ENCODE peak calls at places on chromosomes 6 and 20, in seven cellular contexts. One of them, this sample, is unnamed.
A peak's percentile ranks its signal among the peaks of the same experiment; 100 is the strongest.

GRCh38 chr6:6766230-6766905 is 177.8 kb downstream of the LY86 start:
- DNase-seq in thyroid gland: peak; percentile 64
- DNase-seq in tibial nerve: no peak
- DNase-seq in Peyer's patch: no peak
- DNase-seq in HFFc6: no peak
- DNase-seq in GM10248: no peak
- DNase-seq in A673: no peak
- DNase-seq in this sample: no peak

GRCh38 chr6:160431231-160431630 is 83.1 kb downstream of the SLC22A3 start:
- DNase-seq in thyroid gland: no peak
- DNase-seq in tibial nerve: no peak
- DNase-seq in Peyer's patch: peak; percentile 61
- DNase-seq in HFFc6: peak; percentile 70
- DNase-seq in GM10248: no peak
- DNase-seq in A673: no peak
- DNase-seq in this sample: no peak

GRCh38 chr6:39929733-39930461 is 4.4 kb downstream of the MOCS1 start:
- DNase-seq in thyroid gland: no peak
- DNase-seq in tibial nerve: no peak
- DNase-seq in Peyer's patch: no peak
- DNase-seq in HFFc6: peak; percentile 17
- DNase-seq in GM10248: no peak
- DNase-seq in A673: no peak
- DNase-seq in this sample: no peak

GRCh38 chr6:75158176-75158575 is 47.7 kb downstream of the COL12A1 start:
- DNase-seq in thyroid gland: no peak
- DNase-seq in tibial nerve: no peak
- DNase-seq in Peyer's patch: no peak
- DNase-seq in HFFc6: no peak
- DNase-seq in GM10248: no peak
- DNase-seq in A673: no peak
- DNase-seq in this sample: no peak

GRCh38 chr20:52193133-52193532 is 1.6 kb upstream of the ZFP64 start:
- DNase-seq in thyroid gland: no peak
- DNase-seq in tibial nerve: no peak
- DNase-seq in Peyer's patch: no peak
- DNase-seq in HFFc6: no peak
- DNase-seq in GM10248: no peak
- DNase-seq in A673: no peak
- DNase-seq in this sample: no peak

GRCh38 chr6:104789770-104790190 is 69.9 kb downstream of the HACE1 start:
- DNase-seq in thyroid gland: no peak
- DNase-seq in tibial nerve: no peak
- DNase-seq in Peyer's patch: no peak
- DNase-seq in HFFc6: peak; percentile 45
- DNase-seq in GM10248: peak; percentile 29
- DNase-seq in A673: peak; percentile 52
- DNase-seq in this sample: no peak

GRCh38 chr6:105359419-105360366 is 43.2 kb downstream of the PREP start:
- DNase-seq in thyroid gland: peak; percentile 42
- DNase-seq in tibial nerve: no peak
- DNase-seq in Peyer's patch: no peak
- DNase-seq in HFFc6: peak; percentile 91
- DNase-seq in GM10248: no peak
- DNase-seq in A673: no peak
- DNase-seq in this sample: no peak

GRCh38 chr6:1645466-1646185 is 35.9 kb downstream of the FOXC1 start:
- DNase-seq in thyroid gland: no peak
- DNase-seq in tibial nerve: no peak
- DNase-seq in Peyer's patch: no peak
- DNase-seq in HFFc6: no peak
- DNase-seq in GM10248: no peak
- DNase-seq in A673: no peak
- DNase-seq in this sample: no peak

GRCh38 chr20:33433465-33433864 is 10.1 kb downstream of the SNTA1 start:
- DNase-seq in thyroid gland: peak; percentile 97
- DNase-seq in tibial nerve: peak; percentile 39
- DNase-seq in Peyer's patch: no peak
- DNase-seq in HFFc6: no peak
- DNase-seq in GM10248: no peak
- DNase-seq in A673: no peak
- DNase-seq in this sample: no peak

GRCh38 chr20:64113796-64114355 is 6.5 kb upstream of the NPBWR2 start:
- DNase-seq in thyroid gland: no peak
- DNase-seq in tibial nerve: no peak
- DNase-seq in Peyer's patch: peak; percentile 35
- DNase-seq in HFFc6: no peak
- DNase-seq in GM10248: no peak
- DNase-seq in A673: no peak
- DNase-seq in this sample: no peak

GRCh38 chr6:19898141-19898740 is 61.1 kb downstream of the ID4 start:
- DNase-seq in thyroid gland: no peak
- DNase-seq in tibial nerve: no peak
- DNase-seq in Peyer's patch: no peak
- DNase-seq in HFFc6: no peak
- DNase-seq in GM10248: no peak
- DNase-seq in A673: no peak
- DNase-seq in this sample: no peak

GRCh38 chr20:60254901-60255411 is 296.7 kb downstream of the CDH26 start:
- DNase-seq in thyroid gland: peak; percentile 55
- DNase-seq in tibial nerve: no peak
- DNase-seq in Peyer's patch: no peak
- DNase-seq in HFFc6: peak; percentile 93
- DNase-seq in GM10248: no peak
- DNase-seq in A673: no peak
- DNase-seq in this sample: no peak

GRCh38 chr20:11777861-11778570 is 139.7 kb upstream of the BTBD3 start:
- DNase-seq in thyroid gland: no peak
- DNase-seq in tibial nerve: no peak
- DNase-seq in Peyer's patch: no peak
- DNase-seq in HFFc6: peak; percentile 50
- DNase-seq in GM10248: no peak
- DNase-seq in A673: no peak
- DNase-seq in this sample: no peak

GRCh38 chr20:24983896-24984295 is 8.7 kb downstream of the APMAP start:
- DNase-seq in thyroid gland: peak; percentile 86
- DNase-seq in tibial nerve: no peak
- DNase-seq in Peyer's patch: no peak
- DNase-seq in HFFc6: no peak
- DNase-seq in GM10248: no peak
- DNase-seq in A673: no peak
- DNase-seq in this sample: no peak

GRCh38 chr6:116189472-116189871 is 63.5 kb upstream of the COL10A1 start:
- DNase-seq in thyroid gland: no peak
- DNase-seq in tibial nerve: no peak
- DNase-seq in Peyer's patch: no peak
- DNase-seq in HFFc6: no peak
- DNase-seq in GM10248: no peak
- DNase-seq in A673: no peak
- DNase-seq in this sample: no peak

GRCh38 chr6:74891358-74891811 is 314.5 kb downstream of the COL12A1 start:
- DNase-seq in thyroid gland: no peak
- DNase-seq in tibial nerve: peak; percentile 15
- DNase-seq in Peyer's patch: no peak
- DNase-seq in HFFc6: no peak
- DNase-seq in GM10248: no peak
- DNase-seq in A673: no peak
- DNase-seq in this sample: no peak

GRCh38 chr6:125044066-125044465 is 81.8 kb downstream of the RNF217 start:
- DNase-seq in thyroid gland: no peak
- DNase-seq in tibial nerve: no peak
- DNase-seq in Peyer's patch: no peak
- DNase-seq in HFFc6: no peak
- DNase-seq in GM10248: no peak
- DNase-seq in A673: no peak
- DNase-seq in this sample: no peak

GRCh38 chr6:106804238-106805016 is 170.1 kb downstream of the CD24 start:
- DNase-seq in thyroid gland: no peak
- DNase-seq in tibial nerve: no peak
- DNase-seq in Peyer's patch: no peak
- DNase-seq in HFFc6: no peak
- DNase-seq in GM10248: no peak
- DNase-seq in A673: peak; percentile 26
- DNase-seq in this sample: no peak

GRCh38 chr20:31740208-31740607 is 1.1 kb downstream of the TPX2 start:
- DNase-seq in thyroid gland: no peak
- DNase-seq in tibial nerve: no peak
- DNase-seq in Peyer's patch: no peak
- DNase-seq in HFFc6: peak; percentile 47
- DNase-seq in GM10248: peak; percentile 26
- DNase-seq in A673: peak; percentile 33
- DNase-seq in this sample: no peak

GRCh38 chr20:45067087-45067486 is 33.8 kb downstream of the KCNS1 start:
- DNase-seq in thyroid gland: no peak
- DNase-seq in tibial nerve: no peak
- DNase-seq in Peyer's patch: no peak
- DNase-seq in HFFc6: no peak
- DNase-seq in GM10248: no peak
- DNase-seq in A673: no peak
- DNase-seq in this sample: no peak

GRCh38 chr6:44254201-44254956 is 2.9 kb downstream of the SLC35B2 start:
- DNase-seq in thyroid gland: no peak
- DNase-seq in tibial nerve: no peak
- DNase-seq in Peyer's patch: no peak
- DNase-seq in HFFc6: no peak
- DNase-seq in GM10248: no peak
- DNase-seq in A673: peak; percentile 25
- DNase-seq in this sample: no peak

GRCh38 chr6:105851181-105851580 is 235.0 kb upstream of the PRDM1 start:
- DNase-seq in thyroid gland: no peak
- DNase-seq in tibial nerve: no peak
- DNase-seq in Peyer's patch: no peak
- DNase-seq in HFFc6: no peak
- DNase-seq in GM10248: no peak
- DNase-seq in A673: no peak
- DNase-seq in this sample: no peak

GRCh38 chr6:114735118-114735730 is 392.4 kb upstream of the HS3ST5 start:
- DNase-seq in thyroid gland: no peak
- DNase-seq in tibial nerve: no peak
- DNase-seq in Peyer's patch: no peak
- DNase-seq in HFFc6: no peak
- DNase-seq in GM10248: no peak
- DNase-seq in A673: no peak
- DNase-seq in this sample: no peak

GRCh38 chr6:169723200-169723909 is 945 bp downstream of the PHF10 start:
- DNase-seq in thyroid gland: peak; percentile 88
- DNase-seq in tibial nerve: peak; percentile 47
- DNase-seq in Peyer's patch: peak; percentile 86
- DNase-seq in HFFc6: peak; percentile 44
- DNase-seq in GM10248: peak; percentile 71
- DNase-seq in A673: peak; percentile 84
- DNase-seq in this sample: peak; percentile 76

GRCh38 chr6:45584127-45584526 is 206.4 kb upstream of the SUPT3H start:
- DNase-seq in thyroid gland: no peak
- DNase-seq in tibial nerve: no peak
- DNase-seq in Peyer's patch: no peak
- DNase-seq in HFFc6: no peak
- DNase-seq in GM10248: no peak
- DNase-seq in A673: no peak
- DNase-seq in this sample: no peak

GRCh38 chr6:101397199-101397598 is 3.7 kb downstream of the GRIK2 start:
- DNase-seq in thyroid gland: no peak
- DNase-seq in tibial nerve: no peak
- DNase-seq in Peyer's patch: no peak
- DNase-seq in HFFc6: no peak
- DNase-seq in GM10248: no peak
- DNase-seq in A673: peak; percentile 57
- DNase-seq in this sample: no peak
- TF ChIP-seq CTCF in thyroid gland: no peak
- TF ChIP-seq CTCF in tibial nerve: no peak
- TF ChIP-seq CTCF in Peyer's patch: no peak
- TF ChIP-seq CTCF in HFFc6: peak; percentile 35
- TF ChIP-seq CTCF in GM10248: no peak
- TF ChIP-seq CTCF in A673: peak; percentile 43
- TF ChIP-seq CTCF in this sample: no peak

GRCh38 chr20:62595069-62595468 is 47.2 kb upstream of the SLCO4A1 start:
- DNase-seq in thyroid gland: no peak
- DNase-seq in tibial nerve: no peak
- DNase-seq in Peyer's patch: no peak
- DNase-seq in HFFc6: no peak
- DNase-seq in GM10248: no peak
- DNase-seq in A673: no peak
- DNase-seq in this sample: no peak
- TF ChIP-seq CTCF in thyroid gland: no peak
- TF ChIP-seq CTCF in tibial nerve: no peak
- TF ChIP-seq CTCF in Peyer's patch: no peak
- TF ChIP-seq CTCF in HFFc6: no peak
- TF ChIP-seq CTCF in GM10248: no peak
- TF ChIP-seq CTCF in A673: no peak
- TF ChIP-seq CTCF in this sample: no peak

GRCh38 chr6:123967900-123968299 is 164.2 kb downstream of the NKAIN2 start:
- DNase-seq in thyroid gland: no peak
- DNase-seq in tibial nerve: no peak
- DNase-seq in Peyer's patch: no peak
- DNase-seq in HFFc6: no peak
- DNase-seq in GM10248: no peak
- DNase-seq in A673: no peak
- DNase-seq in this sample: no peak

GRCh38 chr6:123972600-123973294 is 169.1 kb downstream of the NKAIN2 start:
- DNase-seq in thyroid gland: no peak
- DNase-seq in tibial nerve: no peak
- DNase-seq in Peyer's patch: no peak
- DNase-seq in HFFc6: no peak
- DNase-seq in GM10248: no peak
- DNase-seq in A673: no peak
- DNase-seq in this sample: no peak
- TF ChIP-seq CTCF in thyroid gland: no peak
- TF ChIP-seq CTCF in tibial nerve: no peak
- TF ChIP-seq CTCF in Peyer's patch: no peak
- TF ChIP-seq CTCF in HFFc6: no peak
- TF ChIP-seq CTCF in GM10248: no peak
- TF ChIP-seq CTCF in A673: no peak
- TF ChIP-seq CTCF in this sample: no peak

GRCh38 chr6:4790158-4790899 is 14.1 kb downstream of the CDYL start:
- DNase-seq in thyroid gland: no peak
- DNase-seq in tibial nerve: no peak
- DNase-seq in Peyer's patch: no peak
- DNase-seq in HFFc6: no peak
- DNase-seq in GM10248: no peak
- DNase-seq in A673: no peak
- DNase-seq in this sample: no peak
- TF ChIP-seq CTCF in thyroid gland: no peak
- TF ChIP-seq CTCF in tibial nerve: no peak
- TF ChIP-seq CTCF in Peyer's patch: no peak
- TF ChIP-seq CTCF in HFFc6: peak; percentile 50
- TF ChIP-seq CTCF in GM10248: peak; percentile 17
- TF ChIP-seq CTCF in A673: peak; percentile 31
- TF ChIP-seq CTCF in this sample: no peak

GRCh38 chr6:32558426-32559057 is 28.5 kb upstream of the HLA-DRB5 start:
- DNase-seq in thyroid gland: no peak
- DNase-seq in tibial nerve: no peak
- DNase-seq in Peyer's patch: no peak
- DNase-seq in HFFc6: no peak
- DNase-seq in GM10248: no peak
- DNase-seq in A673: no peak
- DNase-seq in this sample: no peak
- TF ChIP-seq CTCF in thyroid gland: no peak
- TF ChIP-seq CTCF in tibial nerve: no peak
- TF ChIP-seq CTCF in Peyer's patch: no peak
- TF ChIP-seq CTCF in HFFc6: no peak
- TF ChIP-seq CTCF in GM10248: no peak
- TF ChIP-seq CTCF in A673: no peak
- TF ChIP-seq CTCF in this sample: no peak

This sample was measured in activated B cell treated with CpG ODN at 0.5 μM for 24 hours.